ENCODE peak calls at places on chromosomes 12 and 14, in six cellular contexts. W is hepatocyte, H is GM12865, D is GM19239, G is iris pigment epithelial cell, M is NCI-H345. U is an unnamed sample.
A peak's percentile ranks its signal among the peaks of the same experiment; 100 is the strongest.

GRCh38 chr12:131853832-131854797 is 25.9 kb downstream of the MMP17 start:
- DNase-seq in W (no peak), H (no peak), D (no peak), G (no peak), M (no peak), U (no peak)

GRCh38 chr12:40226652-40227051 is 1.9 kb downstream of the LRRK2 start:
- DNase-seq in W (no peak), H (no peak), D (no peak), G (peak; percentile 90), M (no peak), U (no peak)

GRCh38 chr14:67547224-67547780 is 14.2 kb downstream of the PLEKHH1 start:
- DNase-seq in W (no peak), H (no peak), D (no peak), G (no peak), M (no peak), U (no peak)

GRCh38 chr12:70227911-70228310 is 15.3 kb upstream of the CNOT2 start:
- DNase-seq in W (no peak), H (no peak), D (no peak), G (no peak), M (peak; percentile 12), U (no peak)

GRCh38 chr12:121238604-121239334 is 28.8 kb downstream of the P2RX4 start:
- DNase-seq in W (no peak), H (no peak), D (no peak), G (no peak), M (peak; percentile 58), U (no peak)

GRCh38 chr12:8648598-8649205 is 13.9 kb downstream of the MFAP5 start:
- DNase-seq in W (no peak), H (peak; percentile 97), D (peak; percentile 52), G (no peak), M (no peak), U (peak; percentile 60)

GRCh38 chr12:116389990-116390655 is 112.6 kb upstream of the MED13L start:
- DNase-seq in W (no peak), H (no peak), D (no peak), G (peak; percentile 97), M (no peak), U (no peak)

GRCh38 chr12:43551271-43551970 is 582 bp downstream of the ADAMTS20 start:
- DNase-seq in W (peak; percentile 28), H (no peak), D (no peak), G (no peak), M (no peak), U (no peak)

GRCh38 chr12:111448266-111448830 is 42.6 kb downstream of the SH2B3 start:
- DNase-seq in W (no peak), H (peak; percentile 24), D (no peak), G (no peak), M (no peak), U (peak; percentile 6)

GRCh38 chr12:78470354-78471195 is 394.0 kb upstream of the SYT1 start:
- DNase-seq in W (peak; percentile 43), H (peak; percentile 33), D (no peak), G (peak; percentile 60), M (peak; percentile 38), U (no peak)

GRCh38 chr14:47626151-47627035 is 49.0 kb downstream of the MDGA2 start:
- DNase-seq in W (no peak), H (no peak), D (no peak), G (no peak), M (no peak), U (no peak)

GRCh38 chr12:113305281-113305856 is 29.5 kb downstream of the SLC8B1 start:
- DNase-seq in W (no peak), H (no peak), D (no peak), G (no peak), M (peak; percentile 39), U (no peak)

GRCh38 chr14:47549886-47550285 is 125.5 kb downstream of the MDGA2 start:
- DNase-seq in W (no peak), H (no peak), D (no peak), G (no peak), M (no peak), U (no peak)

GRCh38 chr12:100826323-100826722 is 31.7 kb downstream of the ANO4 start:
- DNase-seq in W (peak; percentile 79), H (peak; percentile 43), D (no peak), G (peak; percentile 57), M (no peak), U (no peak)

GRCh38 chr12:22250762-22251161 is 83.7 kb downstream of the ST8SIA1 start:
- DNase-seq in W (no peak), H (no peak), D (no peak), G (no peak), M (no peak), U (no peak)

GRCh38 chr14:65226824-65227604 is 124.7 kb upstream of the MAX start:
- DNase-seq in W (peak; percentile 77), H (no peak), D (no peak), G (peak; percentile 34), M (peak; percentile 11), U (no peak)

GRCh38 chr12:103546959-103547358 is 40.1 kb upstream of the STAB2 start:
- DNase-seq in W (no peak), H (no peak), D (no peak), G (no peak), M (peak; percentile 74), U (no peak)

GRCh38 chr14:99774526-99775307 is 18.5 kb upstream of the EML1 start:
- DNase-seq in W (peak; percentile 49), H (no peak), D (no peak), G (peak; percentile 52), M (peak; percentile 27), U (no peak)

GRCh38 chr12:24921251-24922038 is 27.5 kb downstream of the BCAT1 start:
- DNase-seq in W (peak; percentile 9), H (no peak), D (no peak), G (peak; percentile 69), M (no peak), U (no peak)

GRCh38 chr12:39365364-39366001 is 77.4 kb downstream of the KIF21A start:
- DNase-seq in W (no peak), H (no peak), D (no peak), G (no peak), M (no peak), U (no peak)

GRCh38 chr14:74551903-74552371 is 58.4 kb downstream of the ISCA2 start:
- DNase-seq in W (no peak), H (no peak), D (no peak), G (no peak), M (no peak), U (no peak)

GRCh38 chr12:54683388-54683787 is 35.2 kb upstream of the DCD start:
- DNase-seq in W (no peak), H (no peak), D (no peak), G (no peak), M (peak; percentile 28), U (no peak)

U was measured in activated T-helper 2 cell treated with anti-CD3 and anti-CD28 coated beads, Interferon-gamma antibody, Interleukin-2, Interleukin-4, amounts not matched to agents 10 μg/mL and 5 μg/mL and 100 μg/mL, durations not matched to agents 14 hours and 24 hours and 36 hours.